ENCODE peak calls at places on chromosomes 16 and 17, in six cellular contexts. One of them, this sample, is unnamed.
A peak's percentile ranks its signal among the peaks of the same experiment; 100 is the strongest.

GRCh38 chr16:58820359-58820758 is 86.2 kb upstream of the GOT2 start:
- DNase-seq in uterus: no peak
- DNase-seq in H1: no peak
- DNase-seq in heart left ventricle: no peak
- DNase-seq in NB4: no peak
- DNase-seq in suprapubic skin: no peak
- DNase-seq in this sample: no peak

GRCh38 chr17:29176500-29177351 is 3.5 kb downstream of the MYO18A start:
- DNase-seq in uterus: peak; percentile 69
- DNase-seq in H1: peak; percentile 44
- DNase-seq in heart left ventricle: peak; percentile 75
- DNase-seq in NB4: peak; percentile 71
- DNase-seq in suprapubic skin: no peak
- DNase-seq in this sample: no peak

GRCh38 chr17:17516941-17517720 is 20.9 kb upstream of the RASD1 start:
- DNase-seq in uterus: no peak
- DNase-seq in H1: no peak
- DNase-seq in heart left ventricle: peak; percentile 25
- DNase-seq in NB4: peak; percentile 39
- DNase-seq in suprapubic skin: no peak
- DNase-seq in this sample: no peak

GRCh38 chr17:45994987-45995386 is 4.1 kb upstream of the STH start:
- DNase-seq in uterus: no peak
- DNase-seq in H1: no peak
- DNase-seq in heart left ventricle: peak; percentile 47
- DNase-seq in NB4: no peak
- DNase-seq in suprapubic skin: no peak
- DNase-seq in this sample: no peak

GRCh38 chr17:40038882-40039513 is 15.2 kb downstream of the MED24 start:
- DNase-seq in uterus: peak; percentile 92
- DNase-seq in H1: no peak
- DNase-seq in heart left ventricle: peak; percentile 69
- DNase-seq in NB4: peak; percentile 44
- DNase-seq in suprapubic skin: peak; percentile 89
- DNase-seq in this sample: no peak

GRCh38 chr17:55635253-55635766 is 87.4 kb downstream of the TMEM100 start:
- DNase-seq in uterus: peak; percentile 36
- DNase-seq in H1: no peak
- DNase-seq in heart left ventricle: no peak
- DNase-seq in NB4: no peak
- DNase-seq in suprapubic skin: no peak
- DNase-seq in this sample: no peak

GRCh38 chr17:19270951-19271611 is 33.9 kb downstream of the EPN2 start:
- DNase-seq in uterus: no peak
- DNase-seq in H1: no peak
- DNase-seq in heart left ventricle: no peak
- DNase-seq in NB4: no peak
- DNase-seq in suprapubic skin: no peak
- DNase-seq in this sample: no peak

GRCh38 chr17:41519501-41520224 is 973 bp upstream of the KRT15 start:
- DNase-seq in uterus: no peak
- DNase-seq in H1: no peak
- DNase-seq in heart left ventricle: peak; percentile 20
- DNase-seq in NB4: no peak
- DNase-seq in suprapubic skin: no peak
- DNase-seq in this sample: no peak

GRCh38 chr17:31251075-31251474 is 46.0 kb downstream of the OMG start:
- DNase-seq in uterus: no peak
- DNase-seq in H1: no peak
- DNase-seq in heart left ventricle: no peak
- DNase-seq in NB4: peak; percentile 50
- DNase-seq in suprapubic skin: no peak
- DNase-seq in this sample: no peak

GRCh38 chr17:8913091-8913490 is 45.6 kb upstream of the PIK3R6 start:
- DNase-seq in uterus: no peak
- DNase-seq in H1: no peak
- DNase-seq in heart left ventricle: no peak
- DNase-seq in NB4: no peak
- DNase-seq in suprapubic skin: no peak
- DNase-seq in this sample: no peak

GRCh38 chr17:82924812-82925211 is 85.0 kb upstream of the ZNF750 start:
- DNase-seq in uterus: no peak
- DNase-seq in H1: no peak
- DNase-seq in heart left ventricle: peak; percentile 47
- DNase-seq in NB4: peak; percentile 33
- DNase-seq in suprapubic skin: no peak
- DNase-seq in this sample: no peak

GRCh38 chr16:1131378-1131994 is 21.4 kb upstream of the CACNA1H start:
- DNase-seq in uterus: no peak
- DNase-seq in H1: no peak
- DNase-seq in heart left ventricle: no peak
- DNase-seq in NB4: no peak
- DNase-seq in suprapubic skin: no peak
- DNase-seq in this sample: no peak

GRCh38 chr17:30172560-30172959 is 55.9 kb downstream of the NSRP1 start:
- DNase-seq in uterus: no peak
- DNase-seq in H1: no peak
- DNase-seq in heart left ventricle: no peak
- DNase-seq in NB4: no peak
- DNase-seq in suprapubic skin: no peak
- DNase-seq in this sample: no peak

GRCh38 chr17:19304209-19304608 is 58.3 kb downstream of the B9D1 start:
- DNase-seq in uterus: peak; percentile 44
- DNase-seq in H1: no peak
- DNase-seq in heart left ventricle: no peak
- DNase-seq in NB4: peak; percentile 93
- DNase-seq in suprapubic skin: no peak
- DNase-seq in this sample: no peak

GRCh38 chr17:62093188-62094155 is 28.4 kb upstream of the MED13 start:
- DNase-seq in uterus: no peak
- DNase-seq in H1: no peak
- DNase-seq in heart left ventricle: no peak
- DNase-seq in NB4: peak; percentile 4
- DNase-seq in suprapubic skin: no peak
- DNase-seq in this sample: peak; percentile 15

GRCh38 chr16:23382279-23382678 is 70.7 kb downstream of the COG7 start:
- DNase-seq in uterus: no peak
- DNase-seq in H1: no peak
- DNase-seq in heart left ventricle: no peak
- DNase-seq in NB4: no peak
- DNase-seq in suprapubic skin: no peak
- DNase-seq in this sample: no peak

GRCh38 chr17:81037026-81037782 is 2.3 kb downstream of the BAIAP2 start:
- DNase-seq in uterus: no peak
- DNase-seq in H1: no peak
- DNase-seq in heart left ventricle: peak; percentile 86
- DNase-seq in NB4: no peak
- DNase-seq in suprapubic skin: no peak
- DNase-seq in this sample: no peak

GRCh38 chr17:61002316-61002736 is 324.7 kb downstream of the BCAS3 start:
- DNase-seq in uterus: no peak
- DNase-seq in H1: no peak
- DNase-seq in heart left ventricle: no peak
- DNase-seq in NB4: peak; percentile 51
- DNase-seq in suprapubic skin: no peak
- DNase-seq in this sample: no peak

GRCh38 chr17:13931111-13931526 is 138.2 kb upstream of the COX10 start:
- DNase-seq in uterus: peak; percentile 51
- DNase-seq in H1: no peak
- DNase-seq in heart left ventricle: no peak
- DNase-seq in NB4: peak; percentile 98
- DNase-seq in suprapubic skin: no peak
- DNase-seq in this sample: peak; percentile 27

GRCh38 chr17:68457168-68457538 is at the start of gene WIPI1:
- DNase-seq in uterus: peak; percentile 62
- DNase-seq in H1: no peak
- DNase-seq in heart left ventricle: no peak
- DNase-seq in NB4: no peak
- DNase-seq in suprapubic skin: peak; percentile 89
- DNase-seq in this sample: no peak

GRCh38 chr16:73231379-73231778 is 183.5 kb upstream of the ZFHX3 start:
- DNase-seq in uterus: no peak
- DNase-seq in H1: no peak
- DNase-seq in heart left ventricle: no peak
- DNase-seq in NB4: no peak
- DNase-seq in suprapubic skin: no peak
- DNase-seq in this sample: no peak

GRCh38 chr16:1807626-1808025 is 14.1 kb upstream of the IGFALS start:
- DNase-seq in uterus: no peak
- DNase-seq in H1: no peak
- DNase-seq in heart left ventricle: no peak
- DNase-seq in NB4: no peak
- DNase-seq in suprapubic skin: no peak
- DNase-seq in this sample: no peak

DNA sequence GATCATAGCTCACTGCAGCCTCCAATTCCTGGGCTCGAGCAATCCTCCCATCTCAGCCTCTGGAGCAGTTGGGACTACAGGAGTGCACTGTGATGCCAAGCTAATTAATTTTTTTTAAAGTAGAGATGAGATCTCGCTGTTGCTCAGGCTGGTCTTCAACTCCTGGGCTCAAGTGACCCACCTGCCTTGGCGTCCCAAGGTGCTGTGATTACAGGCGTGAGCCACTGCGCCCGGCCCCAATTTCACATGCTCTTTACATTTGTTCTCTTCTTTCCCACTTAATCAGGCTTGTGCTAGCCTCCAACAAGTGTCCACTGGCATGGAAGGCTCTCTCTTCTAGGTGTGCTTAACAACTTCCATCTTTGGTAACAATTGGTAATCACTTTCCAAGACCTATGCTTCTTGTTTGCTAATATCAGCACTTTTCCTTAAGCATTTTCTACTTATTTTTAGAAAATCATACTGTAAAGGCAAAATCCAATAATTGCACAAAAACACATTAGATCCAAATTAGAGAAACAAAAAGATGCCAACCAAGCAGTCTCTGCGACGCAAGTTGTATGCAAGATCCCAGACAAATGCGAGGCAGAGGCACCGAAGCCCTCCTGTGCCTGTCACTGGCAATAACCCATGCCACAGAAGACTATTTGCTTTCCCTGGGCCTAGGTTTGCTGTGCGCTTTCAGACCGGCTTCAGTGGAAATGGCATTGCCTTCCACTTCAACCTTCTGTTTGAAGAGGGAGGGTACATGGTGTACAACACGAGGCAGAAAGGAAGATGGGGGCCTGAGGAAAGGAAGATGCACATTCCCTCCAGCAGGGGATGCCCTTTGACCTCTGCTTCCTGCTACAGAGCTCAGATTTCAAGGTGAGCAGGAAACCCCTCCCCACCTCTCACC is 52.6 kb downstream of the NOS2 start:
- DNase-seq in uterus: no peak
- DNase-seq in H1: peak; percentile 43
- DNase-seq in heart left ventricle: no peak
- DNase-seq in NB4: no peak
- DNase-seq in suprapubic skin: no peak
- DNase-seq in this sample: no peak
- TF ChIP-seq CTCF in uterus: no peak
- TF ChIP-seq CTCF in H1: peak; percentile 62
- TF ChIP-seq CTCF in heart left ventricle: no peak
- TF ChIP-seq CTCF in NB4: peak; percentile 26
- TF ChIP-seq CTCF in suprapubic skin: no peak
- TF ChIP-seq CTCF in this sample: no peak

DNA sequence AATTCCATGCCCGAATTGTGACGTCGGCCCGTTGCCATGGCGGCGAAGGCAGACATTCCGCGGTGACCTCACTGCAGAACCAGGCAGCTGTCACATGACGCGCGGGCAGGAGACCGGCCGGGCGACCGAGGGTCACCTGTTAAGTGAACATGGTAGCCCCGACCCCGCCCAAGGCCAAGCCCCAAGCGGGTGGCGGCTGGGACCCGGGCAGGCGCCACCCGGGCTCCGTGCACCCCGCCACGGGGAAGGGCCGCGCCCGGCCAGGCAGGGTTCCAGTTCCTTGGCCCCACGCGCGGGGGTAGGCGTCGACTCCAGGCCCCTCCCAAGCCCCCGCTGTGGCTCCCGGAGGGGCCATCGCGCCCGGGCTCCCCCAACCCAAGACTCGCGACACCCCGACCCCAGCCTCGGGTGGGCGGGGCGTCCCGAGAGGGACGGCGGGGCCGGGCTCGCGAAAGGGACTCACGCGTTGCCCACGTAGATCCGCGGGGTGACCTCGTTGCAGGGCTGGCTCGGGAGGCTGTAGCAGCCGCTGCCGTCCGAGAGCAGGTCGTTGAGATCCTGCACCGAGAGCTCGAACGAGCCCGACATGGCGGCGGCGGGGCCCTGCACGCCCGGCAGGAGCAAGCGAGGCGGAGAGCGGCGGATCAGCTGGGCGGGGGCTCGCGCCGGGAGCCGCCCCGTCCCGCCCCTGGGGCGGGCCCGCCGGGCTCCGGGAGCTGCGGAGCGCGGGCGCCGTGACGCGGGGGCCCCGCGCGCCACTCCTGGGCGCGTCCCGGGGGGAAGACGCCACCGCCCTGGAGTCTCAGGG is at the start of gene DUSP3:
- DNase-seq in uterus: peak; percentile 96
- DNase-seq in H1: peak; percentile 75
- DNase-seq in heart left ventricle: peak; percentile 95
- DNase-seq in NB4: peak; percentile 75
- DNase-seq in suprapubic skin: peak; percentile 98
- DNase-seq in this sample: peak; percentile 92
- TF ChIP-seq POLR2A in uterus: peak; percentile 95
- TF ChIP-seq POLR2A in H1: peak; percentile 70
- TF ChIP-seq POLR2A in heart left ventricle: peak; percentile 68
- TF ChIP-seq POLR2A in NB4: peak; percentile 80
- TF ChIP-seq POLR2A in suprapubic skin: peak; percentile 89
- TF ChIP-seq POLR2A in this sample: peak; percentile 72

DNA sequence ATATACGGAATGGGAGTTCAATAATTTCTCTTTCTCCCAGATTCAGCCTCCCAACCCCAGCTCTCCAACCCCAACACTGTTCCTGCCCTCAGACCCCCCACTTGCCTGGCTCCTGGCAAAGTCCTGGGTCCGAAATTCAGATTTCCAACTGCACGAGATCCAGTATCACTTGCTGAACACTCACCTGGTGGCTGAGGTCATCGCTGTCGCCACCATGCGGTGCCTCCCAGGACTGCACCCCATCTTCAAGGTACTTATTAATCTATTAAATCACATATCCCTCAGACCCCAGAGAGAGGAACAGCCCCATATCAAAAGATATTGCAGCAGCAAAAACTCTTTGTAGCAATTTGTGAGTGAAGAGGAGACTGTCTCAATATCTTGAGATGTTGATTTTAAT is 5.7 kb downstream of the ALOX12 start:
- DNase-seq in uterus: no peak
- DNase-seq in H1: no peak
- DNase-seq in heart left ventricle: no peak
- DNase-seq in NB4: peak; percentile 40
- DNase-seq in suprapubic skin: no peak
- DNase-seq in this sample: no peak
- TF ChIP-seq CTCF in uterus: no peak
- TF ChIP-seq CTCF in H1: peak; percentile 74
- TF ChIP-seq CTCF in heart left ventricle: peak; percentile 39
- TF ChIP-seq CTCF in NB4: peak; percentile 53
- TF ChIP-seq CTCF in suprapubic skin: peak; percentile 52
- TF ChIP-seq CTCF in this sample: no peak

DNA sequence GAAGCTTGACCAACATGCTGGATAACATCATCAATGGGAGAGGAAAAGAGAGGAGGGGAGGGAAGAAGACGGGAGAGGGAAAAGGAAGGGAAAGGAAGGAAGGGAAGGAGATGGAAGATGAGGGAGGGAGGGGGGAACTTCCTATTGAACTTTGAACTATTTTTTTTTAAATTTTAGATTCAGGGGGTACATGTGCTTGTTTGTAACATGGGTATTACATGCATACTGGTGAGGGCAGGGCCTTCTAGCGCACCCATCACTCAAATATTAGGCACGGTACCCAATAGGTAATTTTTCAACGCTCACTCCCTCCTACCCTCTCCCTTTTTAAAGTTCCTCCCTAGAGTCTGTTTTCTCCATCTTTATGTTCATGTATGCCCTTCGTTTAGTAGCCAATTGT is 383.2 kb upstream of the XYLT1 start:
- DNase-seq in uterus: no peak
- DNase-seq in H1: no peak
- DNase-seq in heart left ventricle: no peak
- DNase-seq in NB4: no peak
- DNase-seq in suprapubic skin: no peak
- DNase-seq in this sample: no peak
- TF ChIP-seq POLR2A in uterus: no peak
- TF ChIP-seq POLR2A in H1: no peak
- TF ChIP-seq POLR2A in heart left ventricle: no peak
- TF ChIP-seq POLR2A in NB4: no peak
- TF ChIP-seq POLR2A in suprapubic skin: no peak
- TF ChIP-seq POLR2A in this sample: no peak